ENCODE peak calls at places on chromosome 10, in nine cellular contexts. B is suprapubic skin, J is astrocyte of the cerebellum, O is psoas muscle, Q is dorsolateral prefrontal cortex, N is pancreas, M is astrocyte of the spinal cord, F is mucosa of descending colon, L is AG09309. V is an unnamed sample.

GRCh38 chr10:68684413-68684812 is 36.6 kb upstream of the CCAR1 start:
- DNase-seq in B (no peak), J (no peak), O (no peak), Q (no peak), N (no peak), M (no peak), F (no peak), L (no peak), V (no peak)

GRCh38 chr10:61957806-61958205 is 56.3 kb downstream of the ARID5B start:
- DNase-seq in B (no peak), J (no peak), O (no peak), Q (no peak), N (no peak), M (no peak), F (no peak), L (no peak), V (no peak)

GRCh38 chr10:12390733-12391132 is 41.4 kb downstream of the CAMK1D start:
- DNase-seq in B (no peak), J (peak), O (no peak), Q (no peak), N (no peak), M (peak), F (no peak), L (no peak), V (no peak)

GRCh38 chr10:35946556-35946955 is 304.5 kb upstream of the FZD8 start:
- DNase-seq in B (no peak), J (no peak), O (no peak), Q (no peak), N (no peak), M (no peak), F (no peak), L (peak), V (no peak)

GRCh38 chr10:131242007-131242406 is 69.5 kb downstream of the TCERG1L start:
- DNase-seq in B (peak), J (no peak), O (no peak), Q (no peak), N (peak), M (no peak), F (no peak), L (no peak), V (no peak)

GRCh38 chr10:120761951-120762350 is 89.2 kb upstream of the WDR11 start:
- DNase-seq in B (no peak), J (no peak), O (no peak), Q (no peak), N (no peak), M (no peak), F (no peak), L (no peak), V (no peak)

GRCh38 chr10:35349389-35349915 is 13.1 kb downstream of the CCNY start:
- DNase-seq in B (no peak), J (no peak), O (no peak), Q (no peak), N (no peak), M (no peak), F (no peak), L (no peak), V (no peak)

GRCh38 chr10:103800789-103801540 is 54.4 kb downstream of the SH3PXD2A start:
- DNase-seq in B (no peak), J (no peak), O (peak), Q (no peak), N (no peak), M (no peak), F (no peak), L (no peak), V (peak)

GRCh38 chr10:76302936-76303656 is 871.7 kb downstream of the LRMDA start:
- DNase-seq in B (no peak), J (no peak), O (no peak), Q (no peak), N (no peak), M (peak), F (no peak), L (no peak), V (no peak)

GRCh38 chr10:132477398-132478340 is 59.9 kb upstream of the INPP5A start:
- DNase-seq in B (peak), J (no peak), O (peak), Q (no peak), N (no peak), M (no peak), F (no peak), L (no peak), V (no peak)

GRCh38 chr10:75288140-75288711 is 52.5 kb upstream of the COMTD1 start:
- DNase-seq in B (no peak), J (no peak), O (no peak), Q (no peak), N (no peak), M (no peak), F (no peak), L (no peak), V (no peak)

GRCh38 chr10:115082521-115082920 is 10.6 kb upstream of the ATRNL1 start:
- DNase-seq in B (no peak), J (peak), O (no peak), Q (no peak), N (no peak), M (peak), F (no peak), L (peak), V (no peak)

GRCh38 chr10:57579926-57580325 is 687.8 kb downstream of the IPMK start:
- DNase-seq in B (no peak), J (peak), O (no peak), Q (no peak), N (no peak), M (peak), F (no peak), L (no peak), V (peak)

GRCh38 chr10:31490858-31491504 is 172.0 kb downstream of the ZEB1 start:
- DNase-seq in B (no peak), J (peak), O (no peak), Q (no peak), N (peak), M (peak), F (no peak), L (peak), V (no peak)

GRCh38 chr10:28975891-28976471 is 298.7 kb downstream of the BAMBI start:
- DNase-seq in B (no peak), J (peak), O (no peak), Q (peak), N (no peak), M (peak), F (no peak), L (no peak), V (peak)

GRCh38 chr10:60846173-60846572 is 67.9 kb downstream of the CDK1 start:
- DNase-seq in B (no peak), J (no peak), O (no peak), Q (no peak), N (no peak), M (peak), F (no peak), L (no peak), V (no peak)

GRCh38 chr10:120048358-120048757 is 155.8 kb downstream of the SEC23IP start:
- DNase-seq in B (no peak), J (no peak), O (no peak), Q (no peak), N (no peak), M (no peak), F (no peak), L (no peak), V (no peak)

GRCh38 chr10:79488870-79489269 is 23.5 kb upstream of the EIF5AL1 start:
- DNase-seq in B (peak), J (no peak), O (no peak), Q (no peak), N (no peak), M (no peak), F (no peak), L (no peak), V (no peak)

GRCh38 chr10:133100706-133101463 is 13.2 kb downstream of the ADGRA1 start:
- DNase-seq in B (no peak), J (no peak), O (no peak), Q (no peak), N (peak), M (no peak), F (peak), L (no peak), V (no peak)

GRCh38 chr10:15627617-15628196 is 92.0 kb downstream of the ITGA8 start:
- DNase-seq in B (no peak), J (no peak), O (no peak), Q (no peak), N (no peak), M (no peak), F (no peak), L (no peak), V (no peak)

GRCh38 chr10:33178026-33178755 is 156.3 kb downstream of the NRP1 start:
- DNase-seq in B (no peak), J (no peak), O (no peak), Q (no peak), N (no peak), M (no peak), F (no peak), L (no peak), V (no peak)

GRCh38 chr10:35685402-35685801 is 43.3 kb upstream of the FZD8 start:
- DNase-seq in B (no peak), J (no peak), O (no peak), Q (no peak), N (no peak), M (no peak), F (no peak), L (no peak), V (no peak)

GRCh38 chr10:80468002-80468401 is 13.9 kb downstream of the TSPAN14 start:
- DNase-seq in B (peak), J (no peak), O (peak), Q (peak), N (peak), M (no peak), F (peak), L (no peak), V (no peak)

GRCh38 chr10:122207596-122207995 is 63.5 kb upstream of the BTBD16 start:
- DNase-seq in B (no peak), J (no peak), O (no peak), Q (no peak), N (no peak), M (no peak), F (no peak), L (no peak), V (no peak)

GRCh38 chr10:31288001-31288400 is 31.0 kb upstream of the ZEB1 start:
- DNase-seq in B (no peak), J (no peak), O (no peak), Q (no peak), N (no peak), M (no peak), F (no peak), L (no peak), V (no peak)

GRCh38 chr10:60649485-60650271 is 128.6 kb upstream of the CDK1 start:
- DNase-seq in B (no peak), J (no peak), O (no peak), Q (no peak), N (no peak), M (no peak), F (no peak), L (no peak), V (no peak)

GRCh38 chr10:3902809-3903410 is 117.9 kb upstream of the KLF6 start:
- DNase-seq in B (no peak), J (no peak), O (no peak), Q (no peak), N (no peak), M (peak), F (no peak), L (no peak), V (no peak)

GRCh38 chr10:70672165-70672992 is at the start of gene ADAMTS14:
- DNase-seq in B (no peak), J (no peak), O (peak), Q (peak), N (no peak), M (peak), F (peak), L (no peak), V (no peak)

GRCh38 chr10:70669732-70670317 is 2.5 kb upstream of the ADAMTS14 start:
- DNase-seq in B (no peak), J (no peak), O (no peak), Q (no peak), N (no peak), M (no peak), F (no peak), L (no peak), V (no peak)

GRCh38 chr10:70671229-70671588 is 1.1 kb upstream of the ADAMTS14 start:
- DNase-seq in B (no peak), J (no peak), O (no peak), Q (no peak), N (no peak), M (no peak), F (no peak), L (no peak), V (no peak)

GRCh38 chr10:70672993-70673928 is 955 bp downstream of the ADAMTS14 start:
- DNase-seq in B (no peak), J (peak), O (no peak), Q (no peak), N (no peak), M (peak), F (peak), L (peak), V (no peak)

DNA sequence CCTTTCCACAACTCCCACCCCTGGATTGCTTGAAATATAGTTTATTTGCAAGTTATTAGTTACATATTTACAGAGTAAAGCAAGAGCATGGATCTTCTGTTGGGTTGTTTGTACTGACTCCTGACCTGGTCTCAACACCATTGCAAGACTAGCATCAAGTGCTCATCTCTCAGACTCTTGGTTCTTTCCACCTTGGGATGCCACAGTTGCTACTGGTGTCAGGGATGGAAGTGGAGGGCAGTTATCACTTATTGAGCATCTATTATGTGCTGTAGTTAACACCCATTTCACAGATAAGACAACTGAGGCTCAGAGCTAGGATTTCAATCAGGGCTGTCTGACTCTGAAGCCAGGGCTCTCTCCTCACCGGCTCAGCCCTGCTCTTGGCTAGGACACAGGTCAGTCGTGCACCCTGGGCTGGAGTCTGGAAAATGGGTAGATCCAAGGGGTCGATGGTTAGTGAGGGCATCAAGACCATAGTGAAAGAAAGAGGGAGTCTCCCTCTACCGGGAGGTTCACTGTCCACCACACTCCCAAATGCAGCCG is 614 bp upstream of the ADAMTS14 start:
- DNase-seq in B (no peak), J (no peak), O (no peak), Q (no peak), N (no peak), M (no peak), F (no peak), L (no peak), V (no peak)
- TF ChIP-seq CTCF in B (no peak), J (peak), O (no peak), Q (no peak), N (no peak), M (peak), F (no peak), L (peak), V (peak)

DNA sequence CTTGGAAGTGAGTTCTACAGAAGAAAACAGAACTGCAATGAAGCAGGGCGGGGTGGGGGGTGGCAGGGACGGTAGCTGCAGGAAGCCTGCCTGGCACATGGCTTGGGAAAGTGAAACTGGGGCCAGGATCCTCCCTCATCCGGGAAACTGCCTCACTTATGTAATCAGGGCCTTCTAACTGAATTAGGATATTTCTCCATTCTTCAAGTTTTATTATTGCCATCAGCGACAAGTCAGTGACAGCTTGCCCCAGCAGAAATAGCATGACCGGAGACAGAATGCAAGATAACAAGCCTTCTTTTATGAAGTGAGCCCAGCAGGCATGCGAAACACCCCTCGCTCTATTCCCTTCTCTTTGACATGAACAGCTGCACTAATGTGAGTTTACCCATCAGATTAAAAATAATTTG is 77.5 kb upstream of the CACUL1 start:
- DNase-seq in B (no peak), J (no peak), O (peak), Q (no peak), N (no peak), M (no peak), F (peak), L (no peak), V (no peak)
- H3K4me3 ChIP-seq in B (no peak), J (no peak), O (peak), Q (peak), N (no peak), M (no peak), F (no peak), L (no peak), V (no peak)

GRCh38 chr10:125868372-125868975 is 12.6 kb downstream of the DHX32 start:
- DNase-seq in B (no peak), J (peak), O (no peak), Q (no peak), N (peak), M (peak), F (no peak), L (peak), V (peak)
- TF ChIP-seq CTCF in B (peak), J (peak), O (peak), Q (peak), N (peak), M (peak), F (peak), L (peak), V (peak)

GRCh38 chr10:124741922-124742417 is 2.2 kb downstream of the FAM53B start:
- DNase-seq in B (peak), J (no peak), O (no peak), Q (no peak), N (no peak), M (no peak), F (peak), L (no peak), V (no peak)
- H3K4me3 ChIP-seq in B (peak), J (peak), O (peak), Q (peak), N (no peak), M (no peak), F (no peak), L (no peak), V (no peak)

GRCh38 chr10:125035588-125036298 is 93.8 kb downstream of the ZRANB1 start:
- DNase-seq in B (no peak), J (no peak), O (no peak), Q (no peak), N (no peak), M (no peak), F (no peak), L (no peak), V (no peak)
- TF ChIP-seq CTCF in B (no peak), J (no peak), O (no peak), Q (no peak), N (no peak), M (no peak), F (no peak), L (no peak), V (no peak)

DNA sequence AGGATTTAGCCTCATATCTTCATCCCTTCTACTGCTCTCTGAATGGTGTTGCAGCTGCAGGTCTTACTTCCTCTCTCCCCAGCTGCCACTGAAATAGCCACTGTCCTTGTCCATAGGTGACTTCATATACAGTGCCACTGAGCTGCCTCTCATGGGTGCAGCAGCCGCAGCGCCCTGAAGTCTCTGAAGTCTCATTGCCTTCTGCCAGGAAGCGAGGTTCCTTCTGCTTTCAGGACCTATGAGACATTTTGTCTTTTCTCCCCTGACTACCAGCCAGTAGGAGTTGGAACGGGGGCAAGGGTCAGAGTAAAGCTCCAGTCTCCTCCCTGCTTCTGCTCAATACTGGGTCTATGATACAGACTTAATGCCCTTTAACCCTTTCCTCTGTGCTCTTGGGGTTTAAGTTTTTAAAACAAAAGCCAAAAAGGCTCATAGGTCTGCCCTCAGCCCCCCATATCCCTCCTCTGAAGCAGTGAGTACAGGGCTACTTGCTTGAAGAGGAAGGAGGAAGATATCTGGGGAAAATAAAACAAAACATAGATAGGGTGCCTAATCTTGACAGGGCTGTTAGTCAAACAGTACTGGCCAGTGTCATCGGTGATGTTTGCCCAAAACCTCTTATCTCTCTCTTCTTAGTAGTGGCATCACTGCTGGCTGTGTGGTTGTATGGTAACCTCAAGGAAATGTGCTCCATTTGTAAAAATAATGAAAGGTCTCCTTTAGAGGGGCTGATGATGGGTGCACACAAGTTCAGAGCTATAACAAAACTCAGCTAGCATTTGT is 7.1 kb downstream of the PLCE1 start:
- DNase-seq in B (no peak), J (no peak), O (no peak), Q (no peak), N (no peak), M (no peak), F (peak), L (no peak), V (no peak)
- H3K4me3 ChIP-seq in B (no peak), J (no peak), O (no peak), Q (no peak), N (no peak), M (no peak), F (no peak), L (no peak), V (no peak)

GRCh38 chr10:100009283-100009792 is 409 bp downstream of the DNMBP start:
- DNase-seq in B (no peak), J (no peak), O (no peak), Q (peak), N (no peak), M (peak), F (no peak), L (no peak), V (no peak)
- TF ChIP-seq CTCF in B (no peak), J (peak), O (no peak), Q (no peak), N (no peak), M (peak), F (no peak), L (peak), V (peak)

DNA sequence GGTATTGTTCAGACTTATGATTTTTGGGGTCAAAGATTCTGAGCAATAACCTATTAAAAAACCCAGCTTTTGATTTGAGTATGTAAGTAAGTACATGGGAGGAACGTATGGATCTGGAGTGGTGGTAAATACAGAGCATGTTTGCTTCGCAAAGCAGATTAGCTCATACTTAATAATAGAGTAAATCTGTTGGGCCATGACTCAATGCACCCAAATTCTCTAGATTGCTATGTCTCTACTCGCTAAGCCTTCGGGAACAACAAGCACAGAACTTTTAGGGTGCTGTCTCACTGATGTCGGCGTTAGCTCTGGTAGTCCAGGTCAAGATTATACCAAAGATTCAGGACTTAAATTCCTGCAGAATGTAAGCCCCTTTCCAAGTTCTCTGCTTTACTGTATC is 801 bp upstream of the MINPP1 start:
- DNase-seq in B (no peak), J (no peak), O (no peak), Q (no peak), N (no peak), M (no peak), F (no peak), L (no peak), V (no peak)
- H3K4me3 ChIP-seq in B (peak), J (peak), O (peak), Q (peak), N (peak), M (peak), F (no peak), L (peak), V (peak)

V was measured in kidney epithelial cell.